ENCODE peak calls at places on chromosome 10, in ten cellular contexts. G is astrocyte; T is GM23248; L is AG04450; Z is MM.1S; S is A673; H is psoas muscle; V is effector memory CD4-positive, alpha-beta T cell; R is A549; Y is stomach. B is an unnamed sample. For H3K9me3, the result is how much of the 10 kb centered on the place peaks cover.

GRCh38 chr10:8815969-8816368 is 761.5 kb downstream of the GATA3 start:
- DNase-seq in G (no peak), Y (no peak), T (no peak), H (no peak), R (no peak), Z (no peak), V (no peak), L (no peak), S (no peak), B (no peak)

GRCh38 chr10:48606530-48607355 is 1.9 kb upstream of the ARHGAP22 start:
- DNase-seq in Z (no peak), T (peak), L (peak), S (no peak), H (peak), V (no peak), R (peak), G (peak), Y (no peak), B (no peak)

GRCh38 chr10:121753726-121754476 is 155.7 kb upstream of the FGFR2 start:
- DNase-seq in R (peak), Y (no peak), V (no peak), Z (no peak), T (peak), S (peak), G (peak), L (no peak), H (no peak), B (no peak)

GRCh38 chr10:133359972-133360610 is 2.3 kb upstream of the FUOM start:
- DNase-seq in H (no peak), V (no peak), Y (no peak), G (no peak), T (no peak), R (no peak), Z (no peak), S (no peak), L (no peak), B (no peak)

GRCh38 chr10:125117941-125118630 is 42.3 kb downstream of the CTBP2 start:
- DNase-seq in R (no peak), Y (peak), V (no peak), S (no peak), G (no peak), L (no peak), T (peak), H (peak), Z (no peak), B (no peak)

GRCh38 chr10:124123141-124123540 is 29.7 kb upstream of the CHST15 start:
- DNase-seq in H (no peak), T (no peak), Y (no peak), G (peak), L (no peak), V (no peak), S (no peak), R (no peak), Z (no peak), B (no peak)

GRCh38 chr10:124239134-124239533 is 145.7 kb upstream of the CHST15 start:
- DNase-seq in Z (no peak), T (no peak), R (no peak), Y (no peak), G (no peak), V (no peak), L (no peak), H (no peak), S (no peak), B (no peak)

GRCh38 chr10:73717564-73717963 is 19.7 kb upstream of the AGAP5 start:
- DNase-seq in V (no peak), S (no peak), H (no peak), L (no peak), T (no peak), G (no peak), R (no peak), Z (peak), Y (no peak), B (no peak)

GRCh38 chr10:52172581-52172980 is 141.5 kb upstream of the DKK1 start:
- DNase-seq in H (no peak), G (no peak), Z (no peak), R (peak), T (peak), V (no peak), Y (no peak), L (no peak), S (peak), B (no peak)

GRCh38 chr10:44300666-44301649 is 83.9 kb downstream of the CXCL12 start:
- DNase-seq in T (peak), Y (peak), G (peak), V (no peak), Z (no peak), H (no peak), L (peak), R (peak), S (no peak), B (no peak)

GRCh38 chr10:50876409-50876808 is 9.0 kb downstream of the A1CF start:
- DNase-seq in T (no peak), L (no peak), V (no peak), Y (no peak), S (no peak), Z (no peak), H (no peak), G (no peak), R (no peak), B (no peak)

GRCh38 chr10:51524041-51524440 is 175.4 kb downstream of the CSTF2T start:
- DNase-seq in S (no peak), V (no peak), L (peak), G (no peak), Z (no peak), R (no peak), Y (no peak), T (peak), H (no peak), B (no peak)

GRCh38 chr10:110324201-110324804 is 19.6 kb upstream of the SMNDC1 start:
- DNase-seq in G (peak), T (peak), Z (no peak), Y (no peak), V (no peak), R (peak), S (peak), H (no peak), L (no peak), B (no peak)

GRCh38 chr10:61642692-61643091 is 20.0 kb upstream of the CABCOCO1 start:
- DNase-seq in L (no peak), R (no peak), V (no peak), Z (no peak), S (no peak), T (peak), Y (no peak), G (peak), H (no peak), B (no peak)

GRCh38 chr10:29658984-29659769 is 24.4 kb upstream of the SVIL start:
- DNase-seq in H (peak), Y (peak), V (peak), Z (peak), S (peak), L (peak), T (peak), R (peak), G (peak), B (peak)

GRCh38 chr10:13928362-13928921 is 341.7 kb downstream of the PRPF18 start:
- DNase-seq in T (peak), Y (no peak), R (no peak), Z (no peak), L (no peak), G (no peak), S (no peak), H (no peak), V (no peak), B (no peak)

GRCh38 chr10:118922972-118923371 is 106.5 kb upstream of the NANOS1 start:
- DNase-seq in H (no peak), Y (no peak), T (no peak), L (no peak), V (no peak), G (no peak), R (no peak), S (no peak), Z (no peak), B (no peak)

GRCh38 chr10:91137011-91137643 is 83.3 kb upstream of the PCGF5 start:
- DNase-seq in R (no peak), G (no peak), Z (no peak), T (no peak), L (no peak), Y (no peak), S (peak), V (no peak), H (no peak), B (no peak)
- H3K9me3 ChIP-seq in R (under half), G (under half), Z (under half), T (under half), L (under half), Y (under half), S (under half), V (under half), H (under half), B (under half)

GRCh38 chr10:132023092-132023811 is 41.5 kb upstream of the BNIP3 start:
- DNase-seq in R (peak), S (peak), L (peak), Z (no peak), Y (peak), T (peak), G (peak), V (peak), H (peak), B (peak)
- H3K4me3 ChIP-seq in R (peak), S (peak), L (peak), Z (no peak), Y (peak), T (peak), G (peak), V (no peak), H (peak), B (no peak)

GRCh38 chr10:79224263-79224949 is 122.9 kb upstream of the PPIF start:
- DNase-seq in V (no peak), G (no peak), T (no peak), Y (no peak), H (no peak), Z (no peak), R (no peak), S (no peak), L (no peak), B (no peak)
- H3K27ac ChIP-seq in V (no peak), G (no peak), T (no peak), Y (peak), H (peak), Z (no peak), R (peak), S (no peak), L (peak), B (no peak)

GRCh38 chr10:77605466-77605865 is 32.1 kb downstream of the KCNMA1 start:
- DNase-seq in L (no peak), T (peak), Y (no peak), Z (no peak), H (no peak), V (no peak), G (no peak), S (no peak), R (peak), B (no peak)

GRCh38 chr10:77608281-77608680 is 29.3 kb downstream of the KCNMA1 start:
- DNase-seq in T (no peak), L (no peak), Z (no peak), G (no peak), Y (no peak), V (no peak), R (no peak), S (no peak), H (no peak), B (no peak)

GRCh38 chr10:77604941-77605351 is 32.7 kb downstream of the KCNMA1 start:
- DNase-seq in V (no peak), R (no peak), S (no peak), Z (no peak), Y (no peak), L (no peak), T (peak), H (no peak), G (no peak), B (no peak)

GRCh38 chr10:77604063-77604462 is 33.5 kb downstream of the KCNMA1 start:
- DNase-seq in L (no peak), Y (no peak), G (no peak), R (no peak), T (no peak), Z (peak), S (no peak), H (no peak), V (no peak), B (no peak)

GRCh38 chr10:77606751-77607150 is 30.9 kb downstream of the KCNMA1 start:
- DNase-seq in Y (no peak), H (no peak), T (peak), G (no peak), R (no peak), Z (no peak), V (no peak), S (no peak), L (no peak), B (no peak)
- H3K9me3 ChIP-seq in Y (under half), H (under half), T (under half), G (under half), R (under half), Z (under half), V (under half), S (under half), L (under half), B (under half)

GRCh38 chr10:3668961-3669330 is 116.1 kb downstream of the KLF6 start:
- DNase-seq in L (no peak), S (no peak), T (no peak), V (no peak), G (no peak), Y (no peak), Z (no peak), H (no peak), R (no peak), B (no peak)

GRCh38 chr10:3671431-3671955 is 113.5 kb downstream of the KLF6 start:
- DNase-seq in R (no peak), V (no peak), T (no peak), Y (no peak), H (no peak), L (no peak), G (no peak), Z (no peak), S (peak), B (no peak)

GRCh38 chr10:3665316-3665908 is 119.6 kb downstream of the KLF6 start:
- DNase-seq in T (no peak), Y (no peak), S (no peak), L (no peak), Z (no peak), H (no peak), R (no peak), G (no peak), V (no peak), B (no peak)

GRCh38 chr10:3666525-3667302 is 118.3 kb downstream of the KLF6 start:
- DNase-seq in V (peak), Z (no peak), G (no peak), R (no peak), Y (peak), H (no peak), T (no peak), L (no peak), S (no peak), B (peak)

DNA sequence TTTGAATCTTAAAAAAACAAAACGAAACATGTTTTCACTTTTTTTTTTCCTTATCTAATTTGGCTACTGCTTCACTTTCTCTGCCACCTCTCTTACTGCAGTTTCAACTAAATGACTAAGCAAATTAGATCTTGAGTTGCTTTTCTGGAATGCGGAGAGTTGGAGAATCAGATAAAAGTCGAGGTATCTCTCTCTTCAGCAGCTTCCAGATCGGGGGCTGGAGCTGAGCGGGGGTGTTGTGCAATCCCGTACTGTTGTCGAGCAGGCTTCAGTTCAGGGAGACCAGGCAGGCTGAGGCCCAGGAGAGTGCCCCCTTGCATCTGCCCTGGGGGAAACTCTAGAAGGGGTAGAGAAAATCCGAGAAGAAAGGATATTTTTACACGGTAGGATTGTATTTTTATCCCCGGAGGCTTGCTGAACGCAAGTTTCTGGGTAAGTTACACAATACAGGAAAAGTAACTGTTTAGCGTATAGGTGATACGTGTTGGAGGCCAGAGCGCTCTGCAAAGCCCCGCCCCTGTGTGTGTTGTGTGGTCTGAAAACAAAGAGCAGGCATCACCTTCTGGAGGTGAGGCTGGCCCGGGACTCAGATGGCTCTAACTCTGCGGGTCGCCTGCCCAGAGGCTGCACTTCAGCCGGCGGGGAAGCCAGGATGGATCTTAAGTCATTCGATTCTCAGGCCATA is 116.6 kb downstream of the KLF6 start:
- DNase-seq in Y (peak), H (no peak), S (peak), T (peak), G (peak), V (peak), Z (no peak), R (no peak), L (peak), B (peak)
- H3K4me3 ChIP-seq in Y (peak), H (no peak), S (no peak), T (no peak), G (no peak), V (peak), Z (no peak), R (no peak), L (peak), B (peak)

B was measured in CD8-positive, alpha-beta memory T cell.